ENCODE peak calls at places on chromosome 1, in eight cellular contexts. E is heart left ventricle; X is tibial artery; D is AG10803; R is bronchial epithelial cell; C is CD8-positive, alpha-beta memory T cell; P is left cardiac atrium; Z is NCI-H69. L is an unnamed sample.

GRCh38 chr1:178397678-178398077 is 99.1 kb downstream of the CLEC20A start:
- DNase-seq in X (no peak), R (peak; percentile 87), E (no peak), C (no peak), P (no peak), Z (no peak), D (peak; percentile 22), L (no peak)

GRCh38 chr1:5227114-5227513 is 572.7 kb downstream of the AJAP1 start:
- DNase-seq in P (no peak), D (no peak), Z (no peak), X (no peak), C (no peak), R (no peak), E (no peak), L (no peak)

GRCh38 chr1:53660666-53661065 is 78.3 kb downstream of the GLIS1 start:
- DNase-seq in P (peak; percentile 6), C (no peak), Z (no peak), E (no peak), X (no peak), R (no peak), D (no peak), L (no peak)

GRCh38 chr1:99745684-99746083 is 20.8 kb downstream of the FRRS1 start:
- DNase-seq in Z (no peak), E (no peak), X (no peak), C (no peak), D (no peak), R (no peak), P (no peak), L (no peak)

GRCh38 chr1:109784551-109785252 is 21.0 kb upstream of the EPS8L3 start:
- DNase-seq in P (peak; percentile 9), E (no peak), Z (no peak), D (no peak), X (peak; percentile 51), R (no peak), C (no peak), L (no peak)

GRCh38 chr1:19582318-19582717 is 61.8 kb upstream of the NBL1 start:
- DNase-seq in C (peak; percentile 57), P (peak; percentile 39), E (peak; percentile 38), X (no peak), Z (peak; percentile 28), D (no peak), R (peak; percentile 61), L (peak; percentile 27)

GRCh38 chr1:194807530-194808220 is 1621.3 kb upstream of the B3GALT2 start:
- DNase-seq in R (no peak), C (no peak), D (no peak), P (no peak), X (no peak), Z (no peak), E (no peak), L (no peak)

GRCh38 chr1:165253818-165254254 is 102.7 kb downstream of the LMX1A start:
- DNase-seq in D (no peak), E (no peak), P (no peak), Z (peak; percentile 95), C (no peak), R (no peak), X (no peak), L (no peak)

GRCh38 chr1:155320661-155321576 is at the start of gene RUSC1:
- DNase-seq in X (peak; percentile 93), P (peak; percentile 88), R (peak; percentile 58), Z (peak; percentile 89), C (peak; percentile 40), E (peak; percentile 87), D (peak; percentile 51), L (no peak)

GRCh38 chr1:241932845-241933244 is 24.7 kb upstream of the BECN2 start:
- DNase-seq in X (no peak), R (no peak), C (no peak), E (no peak), Z (no peak), P (no peak), D (no peak), L (no peak)

GRCh38 chr1:9905010-9905409 is 5.1 kb downstream of the CTNNBIP1 start:
- DNase-seq in D (peak; percentile 29), R (no peak), Z (no peak), E (no peak), P (no peak), X (no peak), C (no peak), L (no peak)

GRCh38 chr1:30334767-30335166 is 388.6 kb downstream of the MATN1 start:
- DNase-seq in C (no peak), D (no peak), P (no peak), X (peak; percentile 44), R (no peak), E (peak; percentile 1), Z (no peak), L (no peak)

GRCh38 chr1:238537641-238538040 is 646.9 kb upstream of the ZP4 start:
- DNase-seq in D (no peak), X (no peak), Z (no peak), R (no peak), P (no peak), C (no peak), E (no peak), L (no peak)

GRCh38 chr1:54053745-54054437 is 483 bp downstream of the TCEANC2 start:
- DNase-seq in C (no peak), P (no peak), D (peak; percentile 33), E (no peak), X (no peak), Z (peak; percentile 66), R (peak; percentile 20), L (no peak)

GRCh38 chr1:54982739-54983138 is 2.3 kb downstream of the TMEM61 start:
- DNase-seq in Z (peak; percentile 95), C (no peak), R (no peak), X (no peak), E (no peak), P (no peak), D (no peak), L (peak; percentile 18)